ENCODE peak calls at places on chromosome 16, in six cellular contexts. L is pancreas; J is CD4-positive, CD25-positive, alpha-beta regulatory T cell; Q is psoas muscle; Z is CD4-positive, alpha-beta memory T cell; N is tibial artery. C is an unnamed sample.

GRCh38 chr16:11409398-11409797 is 64.1 kb downstream of the RMI2 start:
- DNase-seq in L (no peak), J (no peak), Q (no peak), Z (no peak), N (no peak), C (no peak)

GRCh38 chr16:89540557-89540956 is 19.9 kb upstream of the RPL13 start:
- DNase-seq in L (no peak), J (no peak), Q (no peak), Z (no peak), N (no peak), C (no peak)

GRCh38 chr16:52416888-52417287 is 130.1 kb downstream of the TOX3 start:
- DNase-seq in L (no peak), J (no peak), Q (no peak), Z (no peak), N (no peak), C (no peak)

GRCh38 chr16:55655709-55656694 is at the start of gene SLC6A2:
- DNase-seq in L (no peak), J (no peak), Q (peak), Z (no peak), N (no peak), C (no peak)

GRCh38 chr16:47236716-47237115 is 93.0 kb upstream of the NETO2 start:
- DNase-seq in L (no peak), J (no peak), Q (no peak), Z (no peak), N (no peak), C (no peak)

GRCh38 chr16:89133457-89134127 is 38.0 kb upstream of the CDH15 start:
- DNase-seq in L (no peak), J (no peak), Q (no peak), Z (no peak), N (peak), C (no peak)

GRCh38 chr16:54418903-54419302 is 132.3 kb upstream of the IRX3 start:
- DNase-seq in L (no peak), J (no peak), Q (no peak), Z (no peak), N (no peak), C (no peak)

GRCh38 chr16:51155901-51156810 is 5.1 kb upstream of the SALL1 start:
- DNase-seq in L (no peak), J (no peak), Q (no peak), Z (no peak), N (no peak), C (no peak)

DNA sequence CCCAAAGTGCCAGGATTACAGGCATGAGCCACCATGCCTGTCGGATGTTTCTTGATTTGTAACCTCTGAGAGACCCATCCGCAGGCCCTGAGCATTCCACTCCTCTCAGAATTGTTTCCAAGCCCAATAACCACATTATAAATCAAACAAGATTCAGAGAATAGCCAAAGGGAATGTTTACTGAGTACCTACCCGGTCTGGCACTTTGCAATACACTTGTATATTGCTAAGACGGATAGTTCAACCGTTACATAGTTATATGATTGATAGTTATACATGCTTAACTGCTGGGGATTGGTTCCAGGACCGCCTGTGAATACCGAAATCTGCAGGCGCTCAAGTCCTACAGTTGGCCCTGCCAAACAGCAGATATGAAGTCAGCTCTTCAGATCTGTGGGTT is 3.0 kb upstream of the KAT8 start:
- DNase-seq in L (no peak), J (no peak), Q (no peak), Z (no peak), N (no peak), C (no peak)
- H3K27ac ChIP-seq in L (no peak), J (no peak), Q (peak), Z (no peak), N (no peak), C (no peak)

GRCh38 chr16:14155572-14156213 is 84.6 kb downstream of the MRTFB start:
- DNase-seq in L (no peak), J (no peak), Q (no peak), Z (no peak), N (no peak), C (no peak)
- H3K27ac ChIP-seq in L (no peak), J (no peak), Q (no peak), Z (no peak), N (peak), C (no peak)

GRCh38 chr16:59635674-59636073 is 901.6 kb upstream of the GOT2 start:
- DNase-seq in L (no peak), J (no peak), Q (no peak), Z (no peak), N (no peak), C (no peak)
- H3K27ac ChIP-seq in L (no peak), J (no peak), Q (no peak), Z (no peak), N (no peak), C (no peak)

GRCh38 chr16:398551-399277 is 1.7 kb downstream of the NME4 start:
- DNase-seq in L (no peak), J (no peak), Q (no peak), Z (no peak), N (no peak), C (no peak)

GRCh38 chr16:396605-397004 is 394 bp upstream of the NME4 start:
- DNase-seq in L (no peak), J (no peak), Q (peak), Z (no peak), N (peak), C (no peak)

GRCh38 chr16:397135-397661 is at the start of gene NME4:
- DNase-seq in L (no peak), J (no peak), Q (no peak), Z (no peak), N (no peak), C (no peak)

GRCh38 chr16:397736-398332 is 835 bp downstream of the NME4 start:
- DNase-seq in L (peak), J (no peak), Q (peak), Z (no peak), N (peak), C (no peak)

GRCh38 chr16:396199-396598 is 800 bp upstream of the NME4 start:
- DNase-seq in L (no peak), J (no peak), Q (no peak), Z (no peak), N (no peak), C (no peak)
- H3K27ac ChIP-seq in L (peak), J (no peak), Q (peak), Z (no peak), N (peak), C (peak)

GRCh38 chr16:3095869-3096268 is 3.2 kb downstream of the ZSCAN10 start:
- DNase-seq in L (no peak), J (peak), Q (peak), Z (peak), N (no peak), C (no peak)
- H3K27ac ChIP-seq in L (no peak), J (peak), Q (no peak), Z (peak), N (no peak), C (no peak)

GRCh38 chr16:30474062-30474452 is 1.5 kb downstream of the ITGAL start:
- DNase-seq in L (no peak), J (no peak), Q (peak), Z (no peak), N (no peak), C (no peak)
- H3K27ac ChIP-seq in L (no peak), J (peak), Q (no peak), Z (peak), N (no peak), C (no peak)

C was measured in caudate nucleus.